ENCODE peak calls at places on chromosome 5, in seven cellular contexts. O is astrocyte, Z is breast epithelium, C is heart left ventricle, G is body of pancreas, U is ascending aorta, R is fibroblast of lung. E is an unnamed sample.
A peak's percentile ranks its signal among the peaks of the same experiment; 100 is the strongest.

GRCh38 chr5:82620957-82621600 is 342.9 kb upstream of the RPS23 start:
- DNase-seq in G (no peak), U (no peak), O (peak; percentile 88), R (peak; percentile 89), Z (no peak), C (no peak), E (no peak)

GRCh38 chr5:172713113-172713808 is 57.7 kb downstream of the DUSP1 start:
- DNase-seq in U (peak; percentile 81), O (no peak), R (no peak), Z (no peak), G (peak; percentile 42), C (peak; percentile 86), E (peak; percentile 71)

GRCh38 chr5:157029457-157029856 is 29.5 kb downstream of the HAVCR1 start:
- DNase-seq in R (no peak), O (no peak), Z (no peak), G (no peak), U (no peak), C (no peak), E (no peak)

GRCh38 chr5:13019729-13020128 is 924.8 kb downstream of the DNAH5 start:
- DNase-seq in G (no peak), O (no peak), U (no peak), R (no peak), Z (no peak), C (no peak), E (no peak)

GRCh38 chr5:132815454-132815853 is 2.4 kb downstream of the SOWAHA start:
- DNase-seq in U (no peak), Z (no peak), G (no peak), C (no peak), R (no peak), O (no peak), E (peak; percentile 24)

GRCh38 chr5:96641922-96642640 is 20.1 kb upstream of the CAST start:
- DNase-seq in Z (no peak), O (no peak), U (no peak), C (no peak), G (no peak), R (no peak), E (no peak)

GRCh38 chr5:151214614-151215545 is 9.0 kb downstream of the CCDC69 start:
- DNase-seq in R (no peak), C (no peak), Z (no peak), G (peak; percentile 55), O (no peak), U (peak; percentile 64), E (no peak)

GRCh38 chr5:10524376-10525123 is 39.3 kb upstream of the ANKRD33B start:
- DNase-seq in R (peak; percentile 98), O (peak; percentile 97), G (no peak), C (no peak), Z (no peak), U (no peak), E (no peak)

GRCh38 chr5:111133436-111133751 is 41.2 kb downstream of the WDR36 start:
- DNase-seq in G (no peak), R (no peak), Z (no peak), U (no peak), O (no peak), C (no peak), E (no peak)

GRCh38 chr5:54570923-54571322 is 53.4 kb downstream of the SNX18 start:
- DNase-seq in R (peak; percentile 84), G (no peak), O (peak; percentile 82), U (peak; percentile 69), Z (no peak), C (no peak), E (peak; percentile 13)

GRCh38 chr5:132665681-132666080 is 7.7 kb downstream of the IL13 start:
- DNase-seq in C (no peak), U (no peak), R (no peak), O (no peak), G (no peak), Z (no peak), E (no peak)

GRCh38 chr5:123819401-123819800 is 307.4 kb downstream of the CSNK1G3 start:
- DNase-seq in R (no peak), Z (no peak), G (no peak), U (no peak), O (no peak), C (no peak), E (no peak)

GRCh38 chr5:151670953-151671636 is 15.6 kb downstream of the SPARC start:
- DNase-seq in U (peak; percentile 94), R (peak; percentile 53), C (no peak), G (no peak), Z (no peak), O (no peak), E (no peak)

GRCh38 chr5:123151227-123151951 is 62.3 kb downstream of the PRDM6 start:
- DNase-seq in R (no peak), O (no peak), C (no peak), U (no peak), Z (no peak), G (no peak), E (no peak)

GRCh38 chr5:132777209-132778069 is at the start of gene SEPTIN8:
- DNase-seq in G (peak; percentile 46), Z (no peak), C (peak; percentile 75), O (no peak), R (peak; percentile 40), U (no peak), E (peak; percentile 86)

GRCh38 chr5:54217826-54218503 is 92.4 kb downstream of the ARL15 start:
- DNase-seq in O (peak; percentile 47), U (peak; percentile 66), G (peak; percentile 65), C (no peak), Z (no peak), R (peak; percentile 63), E (peak; percentile 72)

GRCh38 chr5:159531554-159532105 is 201.3 kb upstream of the IL12B start:
- DNase-seq in R (no peak), Z (no peak), U (no peak), C (no peak), O (no peak), G (no peak), E (no peak)

GRCh38 chr5:97182571-97183099 is 412 bp downstream of the RIOK2 start:
- DNase-seq in R (peak; percentile 48), G (no peak), Z (no peak), C (no peak), O (peak; percentile 35), U (no peak), E (peak; percentile 38)

GRCh38 chr5:111461934-111462333 is 50.4 kb downstream of the STARD4 start:
- DNase-seq in Z (no peak), U (no peak), R (no peak), G (no peak), C (no peak), O (no peak), E (no peak)

GRCh38 chr5:143322931-143323330 is 80.6 kb downstream of the NR3C1 start:
- DNase-seq in Z (no peak), O (peak; percentile 61), U (no peak), G (no peak), R (peak; percentile 72), C (no peak), E (no peak)

GRCh38 chr5:1227669-1228068 is 2.5 kb downstream of the SLC6A18 start:
- DNase-seq in O (no peak), R (peak; percentile 4), C (no peak), U (no peak), G (peak; percentile 30), Z (no peak), E (peak; percentile 20)

GRCh38 chr5:88979244-88979643 is 96.3 kb upstream of the MEF2C start:
- DNase-seq in G (no peak), U (no peak), R (peak; percentile 59), C (no peak), O (peak; percentile 53), Z (no peak), E (no peak)

GRCh38 chr5:88145205-88145602 is 123.4 kb downstream of the TMEM161B start:
- DNase-seq in U (no peak), R (no peak), C (no peak), O (no peak), G (no peak), Z (no peak), E (no peak)

GRCh38 chr5:69415584-69415958 is 655 bp downstream of the MARVELD2 start:
- DNase-seq in O (no peak), Z (peak; percentile 27), R (no peak), U (no peak), G (peak; percentile 45), C (no peak), E (peak; percentile 57)

GRCh38 chr5:51389326-51389581 is 6.0 kb downstream of the ISL1 start:
- DNase-seq in Z (no peak), U (no peak), G (no peak), R (no peak), O (no peak), C (no peak), E (no peak)

GRCh38 chr5:51385214-51385613 is 2.0 kb downstream of the ISL1 start:
- DNase-seq in C (no peak), G (no peak), O (no peak), U (no peak), Z (no peak), R (no peak), E (no peak)

GRCh38 chr5:51388488-51389325 is 5.5 kb downstream of the ISL1 start:
- DNase-seq in U (no peak), G (no peak), R (no peak), C (no peak), O (no peak), Z (no peak), E (no peak)

GRCh38 chr5:51387854-51388320 is 4.6 kb downstream of the ISL1 start:
- DNase-seq in R (no peak), G (no peak), C (no peak), U (no peak), Z (no peak), O (no peak), E (peak; percentile 56)

GRCh38 chr5:51386916-51387853 is 3.9 kb downstream of the ISL1 start:
- DNase-seq in O (no peak), R (no peak), G (no peak), U (no peak), C (no peak), Z (no peak), E (peak; percentile 44)
- H3K27ac ChIP-seq in O (no peak overlapping the region), R (no peak overlapping the region), G (peak overlapping the region; percentile 30), U (no peak overlapping the region), C (no peak overlapping the region), Z (no peak overlapping the region), E (peak overlapping the region; percentile 86)

GRCh38 chr5:168314735-168315411 is 23.4 kb downstream of the WWC1 start:
- DNase-seq in Z (peak; percentile 75), G (peak; percentile 94), U (no peak), R (peak; percentile 97), O (peak; percentile 97), C (no peak), E (peak; percentile 96)
- TF ChIP-seq CTCF in Z (no peak), G (peak; percentile 38), U (no peak), R (no peak), O (peak; percentile 6), C (no peak), E (no peak)

DNA sequence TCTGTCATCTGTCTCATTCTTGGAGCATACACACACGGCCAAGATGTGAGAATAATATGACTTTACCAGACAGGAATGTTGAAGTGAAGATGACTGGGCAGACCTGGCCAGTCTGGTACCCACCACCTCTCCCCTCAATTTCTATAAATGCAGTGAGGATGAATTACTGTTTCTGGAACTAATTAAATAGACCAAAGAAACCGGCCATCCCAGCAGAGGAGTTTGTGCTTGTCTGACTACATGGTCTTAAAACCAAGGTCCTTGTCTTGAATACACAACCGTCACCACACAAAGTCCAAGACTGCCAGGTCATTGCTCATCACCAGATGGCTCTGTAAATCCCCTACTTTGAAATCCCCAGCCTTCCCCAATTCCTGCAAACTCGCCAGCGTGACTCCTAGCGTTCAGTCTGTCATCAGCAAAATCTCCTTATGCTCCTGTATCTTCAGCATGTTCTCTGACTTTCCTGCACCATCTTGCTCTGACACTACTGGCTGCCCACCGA is 147.2 kb downstream of the PDE4D start:
- DNase-seq in G (no peak), C (no peak), U (no peak), Z (no peak), O (peak; percentile 81), R (peak; percentile 82), E (peak; percentile 64)
- H3K27ac ChIP-seq in G (no peak overlapping the region), C (no peak overlapping the region), U (no peak overlapping the region), Z (no peak overlapping the region), O (peak overlapping the region; percentile 67), R (no peak overlapping the region), E (peak overlapping the region; percentile 88)

GRCh38 chr5:169116961-169117461 is 183.9 kb downstream of the SLIT3 start:
- DNase-seq in R (no peak), C (no peak), O (no peak), Z (no peak), U (peak; percentile 72), G (no peak), E (no peak)
- TF ChIP-seq CTCF in R (no peak), C (peak; percentile 18), O (no peak), Z (no peak), U (peak; percentile 22), G (no peak), E (no peak)

E was measured in RWPE1.